ENCODE peak calls at places on chromosomes 11 and 22, in seven cellular contexts. E is AG09319, Y is H9, X is PC-3, V is lower leg skin, I is type B pancreatic cell, W is PC-9. U is an unnamed sample.

GRCh38 chr11:60867871-60868681 is 734 bp downstream of the ZP1 start:
- DNase-seq in Y (no peak), X (no peak), W (no peak), V (no peak), I (no peak), E (no peak), U (no peak)

GRCh38 chr11:93370260-93370659 is 39.7 kb downstream of the DEUP1 start:
- DNase-seq in W (no peak), I (no peak), X (peak), Y (no peak), E (no peak), V (no peak), U (no peak)

GRCh38 chr11:66277475-66278391 is at the start of gene CNIH2:
- DNase-seq in V (no peak), Y (no peak), E (no peak), I (no peak), W (no peak), X (peak), U (peak)

GRCh38 chr22:31279821-31280496 is 12.3 kb downstream of the PIK3IP1 start:
- DNase-seq in Y (no peak), I (no peak), X (no peak), W (no peak), E (no peak), V (no peak), U (no peak)

GRCh38 chr22:30088468-30088867 is 8.2 kb downstream of the HORMAD2 start:
- DNase-seq in E (no peak), X (no peak), Y (no peak), I (no peak), W (no peak), V (no peak), U (no peak)

GRCh38 chr11:27218498-27219038 is 144.4 kb downstream of the CCDC34 start:
- DNase-seq in W (peak), V (no peak), X (peak), E (no peak), I (no peak), Y (no peak), U (no peak)

GRCh38 chr22:38305481-38306448 is 11.5 kb downstream of the CSNK1E start:
- DNase-seq in V (no peak), Y (peak), I (no peak), W (peak), E (no peak), X (no peak), U (peak)

GRCh38 chr11:68843052-68843561 is 1.4 kb upstream of the CPT1A start:
- DNase-seq in I (no peak), X (no peak), Y (no peak), W (peak), V (no peak), E (no peak), U (peak)

GRCh38 chr22:41925783-41926460 is 684 bp downstream of the TNFRSF13C start:
- DNase-seq in W (peak), I (peak), V (no peak), E (no peak), Y (peak), X (peak), U (peak)

GRCh38 chr22:49534386-49534785 is 293.3 kb downstream of the BRD1 start:
- DNase-seq in I (no peak), V (no peak), E (no peak), Y (peak), W (no peak), X (no peak), U (no peak)

GRCh38 chr11:68950776-68951175 is 30.0 kb downstream of the MRGPRD start:
- DNase-seq in I (no peak), Y (peak), V (no peak), X (no peak), W (no peak), E (no peak), U (no peak)

GRCh38 chr11:134533511-134533910 is 121.5 kb upstream of the B3GAT1 start:
- DNase-seq in I (no peak), W (no peak), Y (peak), E (no peak), X (no peak), V (no peak), U (no peak)

GRCh38 chr11:134532176-134532920 is 120.3 kb upstream of the B3GAT1 start:
- DNase-seq in X (no peak), I (no peak), W (no peak), V (no peak), Y (peak), E (no peak), U (no peak)

GRCh38 chr11:134531331-134532135 is 119.5 kb upstream of the B3GAT1 start:
- DNase-seq in Y (peak), W (no peak), X (no peak), V (no peak), I (peak), E (no peak), U (no peak)

GRCh38 chr11:134530826-134531225 is 118.8 kb upstream of the B3GAT1 start:
- DNase-seq in X (no peak), V (no peak), W (no peak), E (no peak), I (peak), Y (peak), U (no peak)

DNA sequence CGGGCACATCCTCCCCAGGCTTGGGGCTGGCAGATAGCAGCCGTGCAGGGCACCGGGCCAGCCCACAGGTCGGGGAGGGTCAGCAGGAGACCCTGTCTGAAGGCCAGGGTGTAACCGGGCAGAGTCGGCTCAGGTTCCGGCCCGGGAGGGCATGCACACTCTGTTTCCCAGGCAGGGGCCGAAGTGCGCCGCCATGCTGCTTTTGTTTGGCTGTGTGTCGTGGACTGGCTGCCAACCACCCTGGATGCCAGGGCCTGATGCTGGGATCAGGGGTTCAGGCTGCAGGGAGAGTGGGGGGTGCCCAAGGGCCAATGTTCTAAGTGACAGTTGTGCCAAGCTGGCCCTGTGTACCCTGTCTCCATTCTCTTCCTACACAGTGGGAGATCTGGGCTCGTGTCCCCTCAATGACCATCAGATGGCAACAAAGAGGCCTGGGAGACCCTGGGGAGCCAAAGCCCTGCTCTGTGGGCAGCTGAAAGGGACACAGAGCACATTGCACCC is 120.9 kb upstream of the B3GAT1 start:
- DNase-seq in V (no peak), Y (peak), E (no peak), X (no peak), W (no peak), I (peak), U (no peak)
- TF ChIP-seq CTCF in V (no peak), Y (no peak), E (no peak), X (no peak), W (no peak), I (no peak), U (no peak)

DNA sequence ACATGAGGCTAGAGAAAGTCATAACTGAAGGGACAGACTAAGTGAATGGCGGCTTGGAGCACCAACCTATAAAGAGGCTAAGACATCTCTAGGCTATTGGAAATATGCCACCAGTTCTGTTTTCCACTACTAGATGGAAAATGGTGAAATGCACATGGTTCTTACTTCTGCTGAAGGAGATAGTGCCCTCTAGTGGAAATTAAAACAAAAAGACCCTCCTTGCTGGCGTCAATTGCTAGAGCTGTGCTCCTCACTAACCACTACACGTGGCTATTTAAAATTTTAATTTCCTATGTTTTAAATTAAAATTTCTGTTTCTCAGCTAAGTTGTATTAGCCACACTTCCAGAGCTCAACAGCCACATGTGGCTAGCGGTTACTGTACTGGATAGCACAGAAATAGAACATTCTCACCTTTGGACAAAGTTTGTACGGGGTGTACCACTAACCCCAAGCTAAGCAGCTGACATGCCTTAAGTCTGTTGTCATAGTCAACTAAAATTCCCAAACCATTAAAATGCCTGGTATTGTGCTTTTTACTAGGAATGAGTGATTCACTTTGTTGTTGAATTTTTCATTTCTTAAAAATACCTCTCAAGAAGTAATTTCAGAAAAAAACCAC is 34.1 kb upstream of the CALCA start:
- DNase-seq in X (peak), E (no peak), W (no peak), I (no peak), V (no peak), Y (peak), U (peak)
- TF ChIP-seq CTCF in X (peak), E (peak), W (peak), I (peak), V (no peak), Y (peak), U (no peak)

GRCh38 chr11:129590753-129591475 is 215.3 kb downstream of the BARX2 start:
- DNase-seq in V (no peak), W (no peak), Y (peak), X (no peak), E (no peak), I (no peak), U (no peak)

GRCh38 chr11:129592191-129592590 is 216.5 kb downstream of the BARX2 start:
- DNase-seq in X (no peak), I (no peak), Y (no peak), V (no peak), E (no peak), W (no peak), U (no peak)

GRCh38 chr11:129591527-129591926 is 215.9 kb downstream of the BARX2 start:
- DNase-seq in I (no peak), Y (no peak), X (no peak), W (no peak), V (no peak), E (no peak), U (no peak)

GRCh38 chr11:129589190-129589589 is 213.5 kb downstream of the BARX2 start:
- DNase-seq in Y (peak), V (no peak), I (no peak), E (no peak), X (no peak), W (no peak), U (no peak)

DNA sequence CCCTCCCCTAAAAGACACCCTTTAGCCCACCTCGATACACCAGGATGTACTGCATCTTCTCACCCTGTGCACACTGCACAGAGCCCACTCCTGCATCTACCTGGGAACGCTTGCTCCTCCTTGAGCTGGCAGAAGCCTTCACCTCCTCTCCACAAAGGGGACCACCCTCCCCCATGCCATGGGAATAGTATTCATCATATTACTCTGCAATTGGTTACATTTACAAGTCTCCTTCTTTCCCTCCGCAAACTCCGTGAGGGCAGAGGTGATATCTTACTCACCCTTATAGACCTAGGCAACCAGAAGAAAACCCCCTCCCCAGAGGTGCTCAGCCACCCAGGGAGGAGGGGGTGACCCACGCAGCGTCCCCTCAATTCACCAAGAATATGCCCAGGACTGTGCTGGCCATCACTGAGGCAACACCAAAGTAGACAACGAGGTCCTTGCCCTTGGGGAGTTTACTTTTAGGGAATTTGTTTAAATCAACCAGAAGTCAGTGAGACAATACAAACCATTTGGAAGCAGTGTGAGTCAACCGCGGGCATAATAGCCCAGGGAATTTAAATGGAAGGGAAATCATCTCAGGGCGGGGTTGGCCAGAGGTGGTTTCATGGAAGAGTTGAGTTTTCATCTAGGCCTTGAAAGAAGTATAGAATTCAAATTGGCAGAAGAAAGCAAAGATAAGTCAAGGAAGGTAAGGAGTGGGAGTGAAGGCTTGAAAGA is 214.5 kb downstream of the BARX2 start:
- DNase-seq in V (no peak), I (no peak), W (no peak), X (peak), E (no peak), Y (no peak), U (no peak)
- TF ChIP-seq CTCF in V (no peak), I (no peak), W (no peak), X (no peak), E (no peak), Y (no peak), U (no peak)

DNA sequence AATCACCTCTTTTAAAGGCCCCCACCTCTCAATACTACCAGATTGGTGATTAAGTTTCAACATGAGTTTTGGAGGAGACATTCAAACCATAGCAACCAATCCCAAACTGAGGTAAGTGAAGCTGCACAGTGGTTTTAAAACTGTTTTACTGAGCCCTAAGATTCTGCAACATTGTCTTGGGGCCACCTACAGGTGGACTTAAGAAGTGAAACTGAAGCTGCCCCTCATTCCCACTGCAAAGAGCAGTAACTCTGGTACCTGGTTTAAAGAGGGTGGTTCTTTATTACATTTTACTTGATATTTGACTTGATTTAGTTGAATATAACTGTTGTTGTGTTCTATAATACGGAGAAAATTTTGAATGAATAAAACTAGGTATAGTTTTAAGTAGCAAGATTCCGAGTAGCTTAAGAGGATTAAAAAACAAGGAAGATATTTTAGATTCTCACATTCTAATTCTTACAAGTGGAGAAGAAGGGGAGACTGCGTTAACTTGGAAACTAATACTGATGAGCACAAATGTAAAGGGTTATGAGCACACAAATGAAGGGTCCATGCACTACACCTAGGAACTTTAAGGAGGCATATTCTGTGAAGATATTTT is 26.7 kb downstream of the SYT9 start:
- DNase-seq in E (peak), I (no peak), X (peak), Y (peak), W (no peak), V (no peak), U (peak)
- TF ChIP-seq CTCF in E (peak), I (peak), X (peak), Y (peak), W (peak), V (no peak), U (peak)

GRCh38 chr11:3986301-3986700 is 108.3 kb upstream of the RRM1 start:
- DNase-seq in X (no peak), Y (no peak), I (no peak), E (no peak), V (no peak), W (no peak), U (no peak)

GRCh38 chr11:3982431-3982830 is 112.2 kb upstream of the RRM1 start:
- DNase-seq in W (no peak), I (no peak), E (no peak), V (no peak), Y (no peak), X (no peak), U (no peak)

GRCh38 chr11:3981084-3981633 is 113.4 kb upstream of the RRM1 start:
- DNase-seq in Y (no peak), I (no peak), V (no peak), W (no peak), X (no peak), E (no peak), U (no peak)

GRCh38 chr11:3983101-3983500 is 111.5 kb upstream of the RRM1 start:
- DNase-seq in V (no peak), E (no peak), W (no peak), I (no peak), X (no peak), Y (no peak), U (no peak)

GRCh38 chr11:3984896-3985295 is 109.7 kb upstream of the RRM1 start:
- DNase-seq in X (no peak), Y (peak), I (no peak), W (no peak), E (no peak), V (no peak), U (no peak)
- TF ChIP-seq CTCF in X (no peak), Y (peak), I (no peak), W (no peak), E (no peak), V (no peak), U (no peak)

U was measured in GM20000.